ENCODE peak calls at places on chromosomes 5 and 9, in seven cellular contexts. One of them, this sample, is unnamed. For H3K36me3, the result is how much of the 10 kb centered on the place peaks cover.

GRCh38 chr5:88660947-88661869 is 221.8 kb downstream of the MEF2C start:
- DNase-seq in breast epithelium: no peak
- DNase-seq in mammary epithelial cell: peak
- DNase-seq in bronchial epithelial cell: peak
- DNase-seq in astrocyte: peak
- DNase-seq in OCI-LY7: peak
- DNase-seq in heart left ventricle: peak
- DNase-seq in this sample: peak

GRCh38 chr5:173020643-173021042 is 35.5 kb upstream of the CREBRF start:
- DNase-seq in bronchial epithelial cell: no peak
- DNase-seq in OCI-LY7: no peak
- DNase-seq in mammary epithelial cell: no peak
- DNase-seq in heart left ventricle: peak
- DNase-seq in astrocyte: peak
- DNase-seq in breast epithelium: no peak
- DNase-seq in this sample: no peak

GRCh38 chr5:21688655-21689054 is 1164.5 kb downstream of the CDH12 start:
- DNase-seq in breast epithelium: no peak
- DNase-seq in astrocyte: peak
- DNase-seq in heart left ventricle: no peak
- DNase-seq in mammary epithelial cell: peak
- DNase-seq in bronchial epithelial cell: peak
- DNase-seq in OCI-LY7: no peak
- DNase-seq in this sample: no peak

GRCh38 chr9:97502222-97502983 is 937 bp downstream of the TMOD1 start:
- DNase-seq in heart left ventricle: peak
- DNase-seq in breast epithelium: no peak
- DNase-seq in mammary epithelial cell: no peak
- DNase-seq in OCI-LY7: no peak
- DNase-seq in bronchial epithelial cell: no peak
- DNase-seq in astrocyte: no peak
- DNase-seq in this sample: peak

GRCh38 chr9:93190656-93191353 is 6.9 kb downstream of the WNK2 start:
- DNase-seq in bronchial epithelial cell: no peak
- DNase-seq in astrocyte: no peak
- DNase-seq in breast epithelium: no peak
- DNase-seq in mammary epithelial cell: no peak
- DNase-seq in heart left ventricle: no peak
- DNase-seq in OCI-LY7: no peak
- DNase-seq in this sample: no peak

GRCh38 chr9:82202808-82203207 is 214.2 kb downstream of the SPATA31D1 start:
- DNase-seq in mammary epithelial cell: peak
- DNase-seq in heart left ventricle: no peak
- DNase-seq in astrocyte: peak
- DNase-seq in bronchial epithelial cell: peak
- DNase-seq in OCI-LY7: no peak
- DNase-seq in breast epithelium: no peak
- DNase-seq in this sample: no peak

GRCh38 chr5:171595801-171596231 is 176.4 kb downstream of the FGF18 start:
- DNase-seq in heart left ventricle: no peak
- DNase-seq in OCI-LY7: no peak
- DNase-seq in bronchial epithelial cell: peak
- DNase-seq in mammary epithelial cell: peak
- DNase-seq in astrocyte: peak
- DNase-seq in breast epithelium: no peak
- DNase-seq in this sample: no peak

GRCh38 chr9:113355197-113355596 is 5.9 kb downstream of the BSPRY start:
- DNase-seq in bronchial epithelial cell: no peak
- DNase-seq in astrocyte: no peak
- DNase-seq in heart left ventricle: no peak
- DNase-seq in OCI-LY7: peak
- DNase-seq in breast epithelium: no peak
- DNase-seq in mammary epithelial cell: no peak
- DNase-seq in this sample: no peak

GRCh38 chr5:172564883-172565282 is 76.2 kb upstream of the NEURL1B start:
- DNase-seq in OCI-LY7: no peak
- DNase-seq in mammary epithelial cell: no peak
- DNase-seq in heart left ventricle: no peak
- DNase-seq in bronchial epithelial cell: no peak
- DNase-seq in breast epithelium: no peak
- DNase-seq in astrocyte: no peak
- DNase-seq in this sample: no peak

GRCh38 chr5:173880306-173880985 is 7.7 kb upstream of the CPEB4 start:
- DNase-seq in mammary epithelial cell: peak
- DNase-seq in heart left ventricle: no peak
- DNase-seq in bronchial epithelial cell: no peak
- DNase-seq in breast epithelium: no peak
- DNase-seq in astrocyte: peak
- DNase-seq in OCI-LY7: no peak
- DNase-seq in this sample: no peak

GRCh38 chr9:91930475-91930874 is 19.6 kb downstream of the ROR2 start:
- DNase-seq in OCI-LY7: peak
- DNase-seq in heart left ventricle: no peak
- DNase-seq in breast epithelium: no peak
- DNase-seq in bronchial epithelial cell: peak
- DNase-seq in mammary epithelial cell: peak
- DNase-seq in astrocyte: peak
- DNase-seq in this sample: no peak

GRCh38 chr5:59484618-59485017 is 408.9 kb downstream of the PDE4D start:
- DNase-seq in heart left ventricle: no peak
- DNase-seq in OCI-LY7: no peak
- DNase-seq in breast epithelium: no peak
- DNase-seq in bronchial epithelial cell: no peak
- DNase-seq in astrocyte: no peak
- DNase-seq in mammary epithelial cell: peak
- DNase-seq in this sample: no peak

GRCh38 chr9:75299324-75299723 is 211.0 kb downstream of the OSTF1 start:
- DNase-seq in astrocyte: no peak
- DNase-seq in bronchial epithelial cell: no peak
- DNase-seq in mammary epithelial cell: no peak
- DNase-seq in breast epithelium: no peak
- DNase-seq in OCI-LY7: peak
- DNase-seq in heart left ventricle: no peak
- DNase-seq in this sample: no peak

GRCh38 chr5:15717002-15717401 is 217.0 kb downstream of the FBXL7 start:
- DNase-seq in astrocyte: peak
- DNase-seq in OCI-LY7: no peak
- DNase-seq in heart left ventricle: no peak
- DNase-seq in breast epithelium: no peak
- DNase-seq in mammary epithelial cell: no peak
- DNase-seq in bronchial epithelial cell: peak
- DNase-seq in this sample: no peak

GRCh38 chr5:139417214-139417613 is 13.3 kb upstream of the SPATA24 start:
- DNase-seq in heart left ventricle: peak
- DNase-seq in bronchial epithelial cell: peak
- DNase-seq in mammary epithelial cell: no peak
- DNase-seq in astrocyte: peak
- DNase-seq in OCI-LY7: no peak
- DNase-seq in breast epithelium: no peak
- DNase-seq in this sample: no peak

GRCh38 chr5:147693238-147693637 is 89.3 kb downstream of the JAKMIP2 start:
- DNase-seq in OCI-LY7: no peak
- DNase-seq in astrocyte: no peak
- DNase-seq in mammary epithelial cell: no peak
- DNase-seq in breast epithelium: no peak
- DNase-seq in bronchial epithelial cell: peak
- DNase-seq in heart left ventricle: no peak
- DNase-seq in this sample: no peak

GRCh38 chr9:97986466-97986865 is 3.3 kb downstream of the ANP32B start:
- DNase-seq in mammary epithelial cell: peak
- DNase-seq in OCI-LY7: peak
- DNase-seq in astrocyte: no peak
- DNase-seq in breast epithelium: no peak
- DNase-seq in bronchial epithelial cell: peak
- DNase-seq in heart left ventricle: no peak
- DNase-seq in this sample: no peak

GRCh38 chr5:149206524-149207141 is 65.0 kb upstream of the AFAP1L1 start:
- DNase-seq in mammary epithelial cell: peak
- DNase-seq in OCI-LY7: no peak
- DNase-seq in astrocyte: no peak
- DNase-seq in bronchial epithelial cell: peak
- DNase-seq in heart left ventricle: no peak
- DNase-seq in breast epithelium: no peak
- DNase-seq in this sample: no peak

GRCh38 chr9:121288874-121289553 is 21.1 kb downstream of the GSN start:
- DNase-seq in breast epithelium: peak
- DNase-seq in bronchial epithelial cell: peak
- DNase-seq in mammary epithelial cell: peak
- DNase-seq in astrocyte: peak
- DNase-seq in heart left ventricle: peak
- DNase-seq in OCI-LY7: no peak
- DNase-seq in this sample: no peak

GRCh38 chr9:6305954-6306563 is 22.1 kb upstream of the TPD52L3 start:
- DNase-seq in OCI-LY7: peak
- DNase-seq in astrocyte: peak
- DNase-seq in heart left ventricle: no peak
- DNase-seq in bronchial epithelial cell: peak
- DNase-seq in breast epithelium: no peak
- DNase-seq in mammary epithelial cell: peak
- DNase-seq in this sample: peak

GRCh38 chr5:137858223-137858916 is 9.3 kb upstream of the MYOT start:
- DNase-seq in mammary epithelial cell: peak
- DNase-seq in astrocyte: peak
- DNase-seq in breast epithelium: no peak
- DNase-seq in OCI-LY7: no peak
- DNase-seq in heart left ventricle: no peak
- DNase-seq in bronchial epithelial cell: peak
- DNase-seq in this sample: peak

GRCh38 chr9:73896061-73896460 is 601.1 kb upstream of the RORB start:
- DNase-seq in breast epithelium: no peak
- DNase-seq in heart left ventricle: no peak
- DNase-seq in mammary epithelial cell: no peak
- DNase-seq in OCI-LY7: no peak
- DNase-seq in astrocyte: no peak
- DNase-seq in bronchial epithelial cell: no peak
- DNase-seq in this sample: no peak

DNA sequence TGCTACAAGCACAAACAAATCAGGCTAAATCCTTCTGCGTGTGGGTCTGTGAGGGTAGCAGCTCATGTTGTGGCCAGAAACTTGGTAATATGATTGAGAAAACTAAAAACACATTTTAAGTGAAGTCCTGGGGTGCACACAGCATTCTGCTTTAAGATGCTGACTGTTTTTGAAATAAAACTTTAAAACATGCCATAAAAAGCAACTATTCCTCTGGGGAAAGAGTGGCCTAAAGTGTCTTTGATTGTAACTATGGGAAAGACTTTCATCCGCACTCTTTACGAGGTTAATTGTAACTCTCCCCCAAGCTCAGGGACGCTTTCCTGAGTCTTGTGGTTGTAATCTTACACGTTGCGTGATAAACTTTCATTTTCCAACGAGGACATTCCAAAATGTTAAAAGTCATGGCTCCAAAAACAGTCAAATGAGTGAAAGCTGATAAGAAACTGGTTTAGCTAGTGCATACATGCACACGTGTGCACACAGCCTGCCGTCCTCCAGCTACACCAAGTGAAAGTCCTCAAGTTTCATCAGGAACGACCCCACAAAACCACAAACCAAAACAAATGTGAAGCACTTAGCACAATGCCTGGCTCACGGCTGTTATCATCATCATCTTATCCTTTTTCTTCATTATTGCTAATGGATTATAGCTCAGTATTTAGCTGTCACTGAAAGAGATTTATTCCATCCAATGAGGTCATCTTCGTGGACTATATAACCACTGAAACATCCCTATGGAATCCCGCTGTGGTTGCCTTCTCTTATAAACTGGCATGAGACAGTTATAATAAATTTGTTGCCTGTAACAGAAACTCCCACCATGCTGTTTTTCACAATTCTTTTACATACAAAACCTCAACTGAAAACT is 56.4 kb downstream of the SAXO1 start:
- DNase-seq in breast epithelium: no peak
- DNase-seq in heart left ventricle: no peak
- DNase-seq in astrocyte: peak
- DNase-seq in bronchial epithelial cell: peak
- DNase-seq in OCI-LY7: no peak
- DNase-seq in mammary epithelial cell: peak
- DNase-seq in this sample: no peak
- H3K4me3 ChIP-seq in breast epithelium: no peak
- H3K4me3 ChIP-seq in heart left ventricle: no peak
- H3K4me3 ChIP-seq in astrocyte: peak
- H3K4me3 ChIP-seq in bronchial epithelial cell: no peak
- H3K4me3 ChIP-seq in OCI-LY7: no peak
- H3K4me3 ChIP-seq in mammary epithelial cell: no peak
- H3K4me3 ChIP-seq in this sample: no peak

GRCh38 chr5:178142642-178143041 is 11.0 kb downstream of the NHP2 start:
- DNase-seq in mammary epithelial cell: no peak
- DNase-seq in astrocyte: no peak
- DNase-seq in heart left ventricle: no peak
- DNase-seq in OCI-LY7: no peak
- DNase-seq in breast epithelium: no peak
- DNase-seq in bronchial epithelial cell: no peak
- DNase-seq in this sample: no peak

GRCh38 chr5:178141550-178141949 is 10.7 kb downstream of the RMND5B start:
- DNase-seq in bronchial epithelial cell: no peak
- DNase-seq in heart left ventricle: no peak
- DNase-seq in astrocyte: no peak
- DNase-seq in OCI-LY7: no peak
- DNase-seq in breast epithelium: no peak
- DNase-seq in mammary epithelial cell: no peak
- DNase-seq in this sample: no peak

GRCh38 chr5:178145965-178146820 is 7.5 kb downstream of the NHP2 start:
- DNase-seq in bronchial epithelial cell: peak
- DNase-seq in breast epithelium: peak
- DNase-seq in mammary epithelial cell: peak
- DNase-seq in heart left ventricle: peak
- DNase-seq in astrocyte: no peak
- DNase-seq in OCI-LY7: peak
- DNase-seq in this sample: peak

GRCh38 chr5:178143901-178144300 is 9.8 kb downstream of the NHP2 start:
- DNase-seq in OCI-LY7: no peak
- DNase-seq in astrocyte: no peak
- DNase-seq in heart left ventricle: peak
- DNase-seq in mammary epithelial cell: no peak
- DNase-seq in breast epithelium: no peak
- DNase-seq in bronchial epithelial cell: no peak
- DNase-seq in this sample: no peak

GRCh38 chr5:178143246-178143645 is 10.4 kb downstream of the NHP2 start:
- DNase-seq in breast epithelium: no peak
- DNase-seq in bronchial epithelial cell: no peak
- DNase-seq in mammary epithelial cell: no peak
- DNase-seq in OCI-LY7: no peak
- DNase-seq in astrocyte: no peak
- DNase-seq in heart left ventricle: no peak
- DNase-seq in this sample: no peak
- TF ChIP-seq CTCF in breast epithelium: no peak
- TF ChIP-seq CTCF in bronchial epithelial cell: no peak
- TF ChIP-seq CTCF in mammary epithelial cell: no peak
- TF ChIP-seq CTCF in OCI-LY7: no peak
- TF ChIP-seq CTCF in astrocyte: no peak
- TF ChIP-seq CTCF in heart left ventricle: no peak
- TF ChIP-seq CTCF in this sample: no peak

GRCh38 chr9:134054891-134055811 is 12.7 kb downstream of the BRD3 start:
- DNase-seq in OCI-LY7: no peak
- DNase-seq in mammary epithelial cell: no peak
- DNase-seq in heart left ventricle: no peak
- DNase-seq in bronchial epithelial cell: no peak
- DNase-seq in astrocyte: no peak
- DNase-seq in breast epithelium: no peak
- DNase-seq in this sample: peak
- H3K36me3 ChIP-seq in OCI-LY7: under half
- H3K36me3 ChIP-seq in mammary epithelial cell: under half
- H3K36me3 ChIP-seq in heart left ventricle: under half
- H3K36me3 ChIP-seq in bronchial epithelial cell: under half
- H3K36me3 ChIP-seq in astrocyte: under half
- H3K36me3 ChIP-seq in breast epithelium: under half
- H3K36me3 ChIP-seq in this sample: under half

GRCh38 chr5:175447571-175447970 is 3.6 kb upstream of the DRD1 start:
- DNase-seq in heart left ventricle: no peak
- DNase-seq in astrocyte: no peak
- DNase-seq in breast epithelium: no peak
- DNase-seq in mammary epithelial cell: no peak
- DNase-seq in bronchial epithelial cell: no peak
- DNase-seq in OCI-LY7: no peak
- DNase-seq in this sample: no peak
- H3K4me3 ChIP-seq in heart left ventricle: no peak
- H3K4me3 ChIP-seq in astrocyte: no peak
- H3K4me3 ChIP-seq in breast epithelium: no peak
- H3K4me3 ChIP-seq in mammary epithelial cell: no peak
- H3K4me3 ChIP-seq in bronchial epithelial cell: no peak
- H3K4me3 ChIP-seq in OCI-LY7: no peak
- H3K4me3 ChIP-seq in this sample: no peak

This sample was measured in GM06990.